ENCODE peak calls at places on chromosomes 5 and 9, in seven cellular contexts. One of them, this sample, is unnamed. For H3K36me3 and H3K27me3, the result is how much of the 10 kb centered on the place peaks cover.

GRCh38 chr9:131728961-131729360 is 10.9 kb downstream of the RAPGEF1 start:
- DNase-seq in right atrium auricular region: no peak
- DNase-seq in brain microvascular endothelial cell: no peak
- DNase-seq in transverse colon: peak
- DNase-seq in GM23338: no peak
- DNase-seq in CD8-positive, alpha-beta T cell: peak
- DNase-seq in WERI-Rb-1: peak
- DNase-seq in this sample: no peak

GRCh38 chr5:1006656-1007071 is 1.9 kb upstream of the NKD2 start:
- DNase-seq in transverse colon: peak
- DNase-seq in brain microvascular endothelial cell: no peak
- DNase-seq in CD8-positive, alpha-beta T cell: no peak
- DNase-seq in GM23338: no peak
- DNase-seq in right atrium auricular region: peak
- DNase-seq in WERI-Rb-1: peak
- DNase-seq in this sample: peak

GRCh38 chr5:124849774-124850173 is 103.3 kb upstream of the ZNF608 start:
- DNase-seq in GM23338: no peak
- DNase-seq in CD8-positive, alpha-beta T cell: no peak
- DNase-seq in brain microvascular endothelial cell: no peak
- DNase-seq in transverse colon: no peak
- DNase-seq in right atrium auricular region: no peak
- DNase-seq in WERI-Rb-1: no peak
- DNase-seq in this sample: no peak

GRCh38 chr9:90340421-90340820 is 302.2 kb downstream of the DIRAS2 start:
- DNase-seq in GM23338: no peak
- DNase-seq in brain microvascular endothelial cell: peak
- DNase-seq in WERI-Rb-1: no peak
- DNase-seq in CD8-positive, alpha-beta T cell: no peak
- DNase-seq in transverse colon: no peak
- DNase-seq in right atrium auricular region: no peak
- DNase-seq in this sample: no peak

GRCh38 chr5:55645304-55645703 is 66.8 kb downstream of the SLC38A9 start:
- DNase-seq in right atrium auricular region: no peak
- DNase-seq in CD8-positive, alpha-beta T cell: no peak
- DNase-seq in GM23338: no peak
- DNase-seq in WERI-Rb-1: no peak
- DNase-seq in transverse colon: no peak
- DNase-seq in brain microvascular endothelial cell: no peak
- DNase-seq in this sample: no peak

GRCh38 chr5:115656404-115656803 is 30.6 kb upstream of the TMED7 start:
- DNase-seq in brain microvascular endothelial cell: no peak
- DNase-seq in CD8-positive, alpha-beta T cell: no peak
- DNase-seq in right atrium auricular region: no peak
- DNase-seq in GM23338: no peak
- DNase-seq in transverse colon: no peak
- DNase-seq in WERI-Rb-1: no peak
- DNase-seq in this sample: no peak

GRCh38 chr9:137745541-137745991 is 126.8 kb downstream of the EHMT1 start:
- DNase-seq in WERI-Rb-1: no peak
- DNase-seq in CD8-positive, alpha-beta T cell: no peak
- DNase-seq in transverse colon: peak
- DNase-seq in brain microvascular endothelial cell: peak
- DNase-seq in right atrium auricular region: no peak
- DNase-seq in GM23338: no peak
- DNase-seq in this sample: peak

GRCh38 chr5:136174021-136174659 is 18.8 kb downstream of the SMIM32 start:
- DNase-seq in transverse colon: no peak
- DNase-seq in WERI-Rb-1: no peak
- DNase-seq in brain microvascular endothelial cell: peak
- DNase-seq in CD8-positive, alpha-beta T cell: no peak
- DNase-seq in right atrium auricular region: no peak
- DNase-seq in GM23338: peak
- DNase-seq in this sample: peak

GRCh38 chr9:33524431-33524947 is 438 bp downstream of the ANKRD18B start:
- DNase-seq in brain microvascular endothelial cell: no peak
- DNase-seq in transverse colon: no peak
- DNase-seq in GM23338: peak
- DNase-seq in WERI-Rb-1: peak
- DNase-seq in CD8-positive, alpha-beta T cell: no peak
- DNase-seq in right atrium auricular region: no peak
- DNase-seq in this sample: peak

GRCh38 chr5:109412981-109413402 is 3.2 kb upstream of the PJA2 start:
- DNase-seq in WERI-Rb-1: no peak
- DNase-seq in right atrium auricular region: no peak
- DNase-seq in CD8-positive, alpha-beta T cell: no peak
- DNase-seq in GM23338: no peak
- DNase-seq in transverse colon: no peak
- DNase-seq in brain microvascular endothelial cell: no peak
- DNase-seq in this sample: no peak

GRCh38 chr5:59712836-59713487 is 180.6 kb downstream of the PDE4D start:
- DNase-seq in GM23338: peak
- DNase-seq in CD8-positive, alpha-beta T cell: no peak
- DNase-seq in WERI-Rb-1: peak
- DNase-seq in right atrium auricular region: no peak
- DNase-seq in brain microvascular endothelial cell: no peak
- DNase-seq in transverse colon: no peak
- DNase-seq in this sample: no peak

GRCh38 chr5:86968311-86968753 is 299.4 kb upstream of the RASA1 start:
- DNase-seq in GM23338: peak
- DNase-seq in right atrium auricular region: no peak
- DNase-seq in CD8-positive, alpha-beta T cell: no peak
- DNase-seq in transverse colon: no peak
- DNase-seq in brain microvascular endothelial cell: peak
- DNase-seq in WERI-Rb-1: peak
- DNase-seq in this sample: no peak

DNA sequence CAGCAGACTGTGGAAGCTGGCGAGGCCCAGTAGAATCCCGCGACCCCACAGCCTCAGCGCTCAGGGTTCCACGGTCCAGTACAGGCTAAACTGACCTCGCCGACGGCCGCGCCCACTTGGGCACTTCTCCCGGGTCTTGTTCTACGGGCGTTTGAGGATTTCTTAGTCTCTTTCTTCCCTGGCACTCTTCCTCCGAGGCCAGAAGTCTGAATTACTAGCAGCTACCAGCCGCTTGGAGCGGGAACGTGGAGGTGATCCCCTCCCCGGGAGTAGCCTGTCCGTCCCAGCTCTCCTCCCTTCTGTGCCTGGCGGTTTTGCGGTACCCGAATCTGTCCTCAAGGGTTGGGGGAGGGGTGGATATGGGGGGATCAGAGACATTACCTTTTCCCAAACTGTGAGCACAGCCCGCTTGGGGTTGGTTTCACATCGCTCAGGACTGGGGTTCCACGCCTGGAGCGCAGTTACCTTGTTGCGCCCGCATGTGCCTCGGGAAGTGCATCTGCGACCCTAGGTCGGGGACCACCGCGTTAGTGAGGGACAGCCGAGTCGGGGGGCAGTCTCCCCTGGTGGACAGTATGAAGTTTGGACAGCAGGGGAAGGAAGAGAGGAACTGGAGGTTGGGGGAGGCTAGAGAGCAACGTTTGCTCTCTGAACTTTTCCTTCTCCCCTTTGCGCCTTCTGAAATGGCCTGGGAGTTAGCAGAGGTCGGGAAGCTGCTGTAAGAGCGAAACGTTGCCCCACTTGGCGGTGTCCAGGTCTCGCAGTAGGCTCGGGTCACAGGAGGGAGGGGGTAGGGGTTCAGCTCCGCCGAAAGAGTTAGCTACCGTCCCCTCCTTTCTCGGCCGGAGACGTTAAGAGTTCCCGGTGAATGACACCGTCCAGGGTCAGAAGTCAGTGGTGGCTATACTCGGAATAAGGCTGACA is 190.8 kb downstream of the MEF2C start:
- DNase-seq in GM23338: no peak
- DNase-seq in brain microvascular endothelial cell: no peak
- DNase-seq in transverse colon: no peak
- DNase-seq in CD8-positive, alpha-beta T cell: no peak
- DNase-seq in right atrium auricular region: no peak
- DNase-seq in WERI-Rb-1: no peak
- DNase-seq in this sample: peak
- H3K4me3 ChIP-seq in GM23338: peak
- H3K4me3 ChIP-seq in brain microvascular endothelial cell: peak
- H3K4me3 ChIP-seq in transverse colon: no peak
- H3K4me3 ChIP-seq in CD8-positive, alpha-beta T cell: no peak
- H3K4me3 ChIP-seq in right atrium auricular region: peak
- H3K4me3 ChIP-seq in WERI-Rb-1: no peak
- H3K4me3 ChIP-seq in this sample: peak

GRCh38 chr9:129826759-129827158 is 2.8 kb upstream of the TOR1A start:
- DNase-seq in transverse colon: no peak
- DNase-seq in CD8-positive, alpha-beta T cell: no peak
- DNase-seq in WERI-Rb-1: no peak
- DNase-seq in right atrium auricular region: no peak
- DNase-seq in GM23338: no peak
- DNase-seq in brain microvascular endothelial cell: no peak
- DNase-seq in this sample: no peak
- H3K36me3 ChIP-seq in transverse colon: under half
- H3K36me3 ChIP-seq in CD8-positive, alpha-beta T cell: under half
- H3K36me3 ChIP-seq in WERI-Rb-1: half or more
- H3K36me3 ChIP-seq in right atrium auricular region: under half
- H3K36me3 ChIP-seq in GM23338: under half
- H3K36me3 ChIP-seq in brain microvascular endothelial cell: under half
- H3K36me3 ChIP-seq in this sample: under half

GRCh38 chr9:126229501-126229900 is 97.1 kb upstream of the MVB12B start:
- DNase-seq in CD8-positive, alpha-beta T cell: no peak
- DNase-seq in WERI-Rb-1: no peak
- DNase-seq in brain microvascular endothelial cell: no peak
- DNase-seq in right atrium auricular region: no peak
- DNase-seq in transverse colon: no peak
- DNase-seq in GM23338: no peak
- DNase-seq in this sample: no peak
- H3K27me3 ChIP-seq in CD8-positive, alpha-beta T cell: under half
- H3K27me3 ChIP-seq in WERI-Rb-1: under half
- H3K27me3 ChIP-seq in brain microvascular endothelial cell: under half
- H3K27me3 ChIP-seq in right atrium auricular region: under half
- H3K27me3 ChIP-seq in transverse colon: under half
- H3K27me3 ChIP-seq in GM23338: under half
- H3K27me3 ChIP-seq in this sample: under half

GRCh38 chr9:129384138-129384886 is 206.3 kb upstream of the IER5L start:
- DNase-seq in WERI-Rb-1: no peak
- DNase-seq in CD8-positive, alpha-beta T cell: no peak
- DNase-seq in transverse colon: no peak
- DNase-seq in GM23338: no peak
- DNase-seq in right atrium auricular region: no peak
- DNase-seq in brain microvascular endothelial cell: no peak
- DNase-seq in this sample: no peak
- H3K4me3 ChIP-seq in WERI-Rb-1: peak
- H3K4me3 ChIP-seq in CD8-positive, alpha-beta T cell: peak
- H3K4me3 ChIP-seq in transverse colon: peak
- H3K4me3 ChIP-seq in GM23338: peak
- H3K4me3 ChIP-seq in right atrium auricular region: peak
- H3K4me3 ChIP-seq in brain microvascular endothelial cell: peak
- H3K4me3 ChIP-seq in this sample: peak